ENCODE peak calls at places on chromosomes 11 and 22, in six cellular contexts. W, I, Z, J, G and Q are unnamed samples.

GRCh38 chr11:78586452-78587046 is 11.9 kb upstream of the NARS2 start:
- DNase-seq in W (no peak), I (no peak), Z (no peak), J (peak), G (no peak), Q (no peak)

GRCh38 chr11:7547091-7547490 is 33.3 kb downstream of the PPFIBP2 start:
- DNase-seq in W (no peak), I (no peak), Z (no peak), J (no peak), G (no peak), Q (no peak)

GRCh38 chr11:121415861-121416260 is 36.3 kb upstream of the SORL1 start:
- DNase-seq in W (no peak), I (no peak), Z (no peak), J (no peak), G (no peak), Q (no peak)

GRCh38 chr11:75445315-75445953 is 12.4 kb upstream of the KLHL35 start:
- DNase-seq in W (peak), I (peak), Z (peak), J (peak), G (no peak), Q (peak)

GRCh38 chr11:93169950-93170561 is 27.7 kb downstream of the SLC36A4 start:
- DNase-seq in W (no peak), I (peak), Z (no peak), J (no peak), G (no peak), Q (no peak)

GRCh38 chr11:7977251-7977917 is 9.8 kb upstream of the EIF3F start:
- DNase-seq in W (no peak), I (no peak), Z (no peak), J (no peak), G (no peak), Q (no peak)

GRCh38 chr11:22728600-22729394 is 62.4 kb downstream of the GAS2 start:
- DNase-seq in W (no peak), I (peak), Z (no peak), J (no peak), G (no peak), Q (no peak)

GRCh38 chr11:65540290-65541092 is 15.6 kb downstream of the SCYL1 start:
- DNase-seq in W (peak), I (no peak), Z (peak), J (peak), G (no peak), Q (peak)

GRCh38 chr11:117911694-117912093 is 17.5 kb downstream of the TMPRSS13 start:
- DNase-seq in W (no peak), I (no peak), Z (no peak), J (no peak), G (no peak), Q (no peak)

GRCh38 chr22:47053013-47053864 is 290.8 kb downstream of the TBC1D22A start:
- DNase-seq in W (no peak), I (no peak), Z (no peak), J (no peak), G (no peak), Q (no peak)

GRCh38 chr22:20223421-20224245 is 44.5 kb downstream of the RTN4R start:
- DNase-seq in W (no peak), I (no peak), Z (no peak), J (no peak), G (no peak), Q (no peak)

GRCh38 chr11:27481992-27482391 is 9.4 kb upstream of the LGR4 start:
- DNase-seq in W (no peak), I (no peak), Z (no peak), J (no peak), G (no peak), Q (no peak)

GRCh38 chr11:68270334-68271022 is 1.3 kb downstream of the C11orf24 start:
- DNase-seq in W (no peak), I (peak), Z (no peak), J (no peak), G (no peak), Q (no peak)

GRCh38 chr11:2748061-2748813 is 48.4 kb upstream of the KCNQ1OT1 start:
- DNase-seq in W (no peak), I (no peak), Z (no peak), J (no peak), G (no peak), Q (no peak)

GRCh38 chr11:77065878-77066228 is 918 bp upstream of the CAPN5 start:
- DNase-seq in W (no peak), I (no peak), Z (no peak), J (no peak), G (no peak), Q (no peak)

GRCh38 chr11:71502871-71503435 is 24.1 kb upstream of the KRTAP5-7 start:
- DNase-seq in W (no peak), I (no peak), Z (no peak), J (no peak), G (no peak), Q (no peak)

GRCh38 chr11:58024601-58025091 is 965 bp downstream of the OR9Q1 start:
- DNase-seq in W (no peak), I (no peak), Z (no peak), J (no peak), G (no peak), Q (no peak)

GRCh38 chr11:58030653-58031052 is at the start of gene OR6Q1:
- DNase-seq in W (no peak), I (no peak), Z (no peak), J (no peak), G (no peak), Q (no peak)

GRCh38 chr11:58023435-58023931 is at the start of gene OR9Q1:
- DNase-seq in W (no peak), I (no peak), Z (no peak), J (no peak), G (no peak), Q (no peak)

GRCh38 chr11:58027341-58027740 is 3.4 kb upstream of the OR6Q1 start:
- DNase-seq in W (no peak), I (no peak), Z (no peak), J (no peak), G (no peak), Q (no peak)

GRCh38 chr11:58028687-58029411 is 1.9 kb upstream of the OR6Q1 start:
- DNase-seq in W (no peak), I (no peak), Z (no peak), J (no peak), G (no peak), Q (no peak)
- TF ChIP-seq POLR2AphosphoS5 in W (no peak), I (no peak), Z (no peak), J (no peak), G (no peak), Q (no peak)

GRCh38 chr11:130314749-130315285 is at the start of gene ZBTB44:
- DNase-seq in W (peak), I (peak), Z (peak), J (peak), G (no peak), Q (peak)
- TF ChIP-seq POLR2A in W (peak), I (peak), Z (peak), J (peak), G (peak), Q (no peak)

GRCh38 chr11:130775306-130776043 is 140.8 kb downstream of the SNX19 start:
- DNase-seq in W (no peak), I (no peak), Z (no peak), J (no peak), G (no peak), Q (no peak)
- TF ChIP-seq TAF1 in W (no peak), I (no peak), Z (no peak), J (no peak), G (no peak), Q (no peak)

DNA sequence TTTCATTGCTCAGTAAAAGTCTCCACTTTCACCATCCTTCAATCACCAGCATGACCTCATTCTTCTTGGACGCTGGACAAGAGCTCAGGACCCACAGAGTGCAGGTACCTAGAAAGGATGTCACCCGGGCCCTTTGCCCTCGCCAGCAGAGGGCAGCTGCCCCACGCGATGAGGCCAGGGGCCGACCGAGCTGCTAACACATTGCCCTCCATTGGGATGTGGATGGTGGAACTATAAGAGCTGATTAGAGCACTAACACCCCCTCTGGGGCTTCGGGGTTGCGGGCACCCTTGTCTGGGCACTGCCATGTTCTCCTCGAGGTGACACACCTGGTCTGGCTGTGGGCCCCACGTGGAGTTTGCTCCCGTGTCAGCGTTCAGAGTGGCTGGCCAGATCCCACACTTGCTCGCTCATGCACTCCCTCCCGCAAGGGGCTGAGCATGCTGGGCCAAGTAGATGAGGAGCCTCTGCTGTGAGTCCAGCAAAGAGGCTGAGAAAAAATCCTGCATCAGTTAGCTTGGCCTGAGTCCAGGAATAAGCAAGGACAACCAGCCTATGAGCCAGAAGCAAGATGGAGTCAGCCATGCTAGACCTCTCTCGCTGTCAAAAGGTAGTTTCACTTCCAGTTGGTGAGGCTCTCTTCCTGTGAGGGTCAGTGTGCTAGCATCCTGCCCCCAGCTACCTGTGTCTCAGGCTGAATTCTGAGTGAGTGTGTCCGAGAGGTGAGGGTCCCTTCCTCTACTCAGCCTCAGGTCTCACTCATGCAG is 9.8 kb downstream of the KRTAP5-6 start:
- DNase-seq in W (no peak), I (no peak), Z (no peak), J (peak), G (no peak), Q (no peak)
- TF ChIP-seq POLR2AphosphoS5 in W (no peak), I (no peak), Z (no peak), J (no peak), G (no peak), Q (no peak)

DNA sequence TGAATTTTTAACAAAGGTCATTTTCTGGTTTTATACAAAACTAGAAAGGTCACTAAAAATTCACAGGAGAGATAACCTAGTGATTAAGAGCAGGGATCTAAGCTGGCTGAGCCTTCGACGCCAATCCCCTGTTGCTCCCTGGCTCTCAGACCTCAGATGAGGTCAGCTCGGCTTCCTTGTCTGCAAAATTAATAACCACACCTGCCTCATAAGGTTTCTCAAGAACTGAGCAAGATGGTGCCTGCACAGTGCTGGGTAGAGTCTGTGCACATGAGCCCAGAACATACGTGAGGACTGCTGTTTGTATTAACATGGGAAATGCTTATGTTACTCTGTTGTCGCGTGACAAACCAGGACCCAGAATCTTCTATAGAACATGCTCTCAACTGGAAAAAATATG is 24.4 kb upstream of the CD5 start:
- DNase-seq in W (no peak), I (no peak), Z (no peak), J (no peak), G (no peak), Q (no peak)
- TF ChIP-seq POLR2A in W (no peak), I (no peak), Z (no peak), J (no peak), G (no peak), Q (no peak)

GRCh38 chr11:62138630-62139425 is 15.0 kb downstream of the INCENP start:
- DNase-seq in W (no peak), I (no peak), Z (no peak), J (no peak), G (no peak), Q (no peak)

GRCh38 chr11:62139526-62140301 is 15.9 kb downstream of the INCENP start:
- DNase-seq in W (no peak), I (no peak), Z (no peak), J (no peak), G (no peak), Q (no peak)

GRCh38 chr11:62137881-62138629 is 14.2 kb downstream of the INCENP start:
- DNase-seq in W (no peak), I (no peak), Z (no peak), J (no peak), G (no peak), Q (no peak)

GRCh38 chr11:62140302-62141110 is 16.7 kb downstream of the INCENP start:
- DNase-seq in W (no peak), I (no peak), Z (no peak), J (no peak), G (no peak), Q (no peak)

GRCh38 chr11:62137276-62137861 is 13.6 kb downstream of the INCENP start:
- DNase-seq in W (no peak), I (no peak), Z (no peak), J (no peak), G (no peak), Q (no peak)
- TF ChIP-seq TAF1 in W (no peak), I (no peak), Z (no peak), J (no peak), G (no peak), Q (no peak)

DNA sequence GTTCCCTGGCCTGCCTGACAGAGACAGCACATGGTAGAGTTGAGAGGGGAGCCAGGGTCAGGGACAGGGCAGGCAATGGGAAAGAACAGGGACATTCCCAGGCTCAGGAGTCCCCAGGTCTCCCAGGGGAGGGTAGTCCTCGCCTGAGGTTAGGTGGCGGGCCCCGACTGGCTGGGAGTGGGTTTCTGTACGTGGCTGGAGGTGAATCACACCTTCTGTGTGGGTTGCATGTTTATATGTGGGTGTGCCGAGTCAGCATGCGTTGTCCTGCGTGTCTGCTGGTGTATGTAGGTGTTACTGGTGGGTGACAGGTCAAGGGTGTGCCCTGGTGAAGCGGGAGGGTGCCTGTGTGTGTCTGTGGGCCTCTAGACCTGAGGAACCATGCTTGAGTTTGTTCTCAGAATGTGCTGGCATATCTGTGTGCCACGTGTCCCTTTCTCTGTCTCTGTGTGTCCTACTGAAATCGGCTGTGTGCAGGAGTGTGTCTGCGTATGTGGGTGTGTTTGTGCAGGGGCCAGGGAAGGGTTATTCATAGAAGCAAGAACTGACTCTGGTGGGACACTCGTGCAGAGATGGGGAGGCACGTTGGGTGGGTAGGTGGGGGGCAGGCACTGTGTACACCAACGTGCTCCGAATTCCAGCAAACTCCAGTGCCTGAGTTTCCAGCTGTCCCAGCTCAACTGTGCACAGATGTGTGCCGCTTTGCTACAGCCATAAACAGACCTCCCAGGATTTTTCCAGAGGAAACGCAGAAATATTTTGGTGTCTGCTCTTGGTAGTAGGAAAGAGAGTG is 23.8 kb upstream of the OAF start:
- DNase-seq in W (no peak), I (peak), Z (peak), J (no peak), G (no peak), Q (no peak)
- TF ChIP-seq POLR2AphosphoS5 in W (no peak), I (no peak), Z (no peak), J (no peak), G (no peak), Q (no peak)

DNA sequence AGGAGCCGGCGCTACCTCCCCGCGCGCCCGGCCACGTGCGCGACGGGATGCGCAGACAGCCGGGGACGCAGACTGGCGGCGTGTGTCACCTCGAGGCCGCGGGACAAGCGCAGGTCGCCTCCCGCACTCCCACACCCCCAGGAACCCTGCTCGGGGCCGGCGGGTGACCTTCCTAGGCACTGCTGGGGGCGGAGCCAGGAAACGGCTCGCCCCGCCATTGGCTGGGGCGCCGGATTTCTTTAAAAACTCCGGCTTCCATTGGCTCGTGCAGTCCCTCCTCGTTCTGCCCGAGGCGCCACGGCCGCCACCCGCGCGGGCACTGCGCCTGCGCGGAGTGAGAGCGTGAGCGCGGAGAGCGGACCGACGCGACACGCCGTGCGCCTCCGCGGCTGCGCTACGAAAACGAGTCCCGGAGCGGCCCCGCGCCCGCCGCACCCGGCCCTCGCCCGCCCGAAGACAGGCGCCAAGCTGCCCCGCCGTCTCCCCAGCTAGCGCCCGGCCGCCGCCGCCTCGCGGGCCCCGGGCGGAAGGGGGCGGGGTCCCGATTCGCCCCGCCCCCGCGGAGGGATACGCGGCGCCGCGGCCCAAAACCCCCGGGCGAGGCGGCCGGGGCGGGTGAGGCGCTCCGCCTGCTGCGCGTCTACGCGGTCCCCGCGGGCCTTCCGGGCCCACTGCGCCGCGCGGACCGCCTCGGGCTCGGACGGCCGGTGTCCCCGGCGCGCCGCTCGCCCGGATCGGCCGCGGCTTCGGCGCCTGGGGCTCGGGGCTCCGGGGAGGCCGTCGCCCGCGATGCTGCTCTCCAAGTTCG is at the start of gene PIM3:
- DNase-seq in W (peak), I (peak), Z (peak), J (peak), G (peak), Q (peak)
- TF ChIP-seq POLR2A in W (peak), I (no peak), Z (peak), J (peak), G (no peak), Q (peak)

GRCh38 chr22:22397875-22398524 is 110.5 kb downstream of the ZNF280B start:
- DNase-seq in W (no peak), I (no peak), Z (no peak), J (no peak), G (no peak), Q (no peak)
- TF ChIP-seq TAF1 in W (no peak), I (no peak), Z (no peak), J (no peak), G (no peak), Q (no peak)

GRCh38 chr11:62666259-62666926 is 1.3 kb downstream of the CSKMT start:
- DNase-seq in W (no peak), I (no peak), Z (no peak), J (no peak), G (no peak), Q (no peak)
- TF ChIP-seq POLR2AphosphoS5 in W (peak), I (no peak), Z (peak), J (peak), G (peak), Q (peak)